ENCODE peak calls at places on chromosomes 2 and 18, in ten cellular contexts. G is activated CD8-positive, alpha-beta T cell treated with anti-CD3 and anti-CD28 coated beads for 36 hours; M is kidney tubule cell; T is skeletal muscle cell; E is OCI-LY7; W is DMS153; U is NCI-H460; R is fibroblast of lung; A is astrocyte; Q is GM20000. V is an unnamed sample.

GRCh38 chr2:239824866-239825704 is 200.1 kb downstream of the NDUFA10 start:
- DNase-seq in G (no peak), W (no peak), T (no peak), M (no peak), U (no peak), E (no peak), A (no peak), Q (no peak), R (no peak), V (no peak)

GRCh38 chr2:44682459-44682858 is 259.0 kb upstream of the SIX3 start:
- DNase-seq in R (no peak), E (no peak), U (no peak), M (no peak), W (no peak), A (no peak), G (no peak), Q (no peak), T (no peak), V (no peak)

GRCh38 chr2:70541481-70542020 is 12.1 kb downstream of the TGFA start:
- DNase-seq in W (no peak), T (no peak), Q (no peak), G (no peak), E (no peak), R (no peak), M (peak), U (no peak), A (peak), V (no peak)

GRCh38 chr2:209472386-209472832 is 48.6 kb downstream of the MAP2 start:
- DNase-seq in W (peak), M (peak), Q (no peak), A (peak), U (peak), G (no peak), T (peak), E (no peak), R (peak), V (peak)

GRCh38 chr2:199911052-199911876 is at the start of gene C2orf69:
- DNase-seq in M (peak), T (peak), A (peak), W (peak), E (peak), G (peak), R (peak), U (peak), Q (peak), V (peak)

GRCh38 chr2:43312751-43313641 is 86.6 kb upstream of the ZFP36L2 start:
- DNase-seq in U (no peak), G (no peak), Q (no peak), A (peak), R (peak), M (peak), T (peak), E (no peak), W (peak), V (no peak)

GRCh38 chr2:190467575-190468083 is 59.5 kb downstream of the MFSD6 start:
- DNase-seq in M (peak), A (peak), Q (no peak), T (no peak), R (peak), W (peak), E (peak), U (no peak), G (no peak), V (peak)

GRCh38 chr18:25732862-25733261 is 357.6 kb downstream of the SS18 start:
- DNase-seq in W (no peak), Q (no peak), E (no peak), A (no peak), R (no peak), M (no peak), T (no peak), G (no peak), U (no peak), V (no peak)

V was measured in NCI-H345.